ENCODE peak calls at places on chromosomes 6 and 20, in five cellular contexts. W, F, E, S and V are unnamed samples.

GRCh38 chr20:63469019-63469712 is 3.3 kb downstream of the KCNQ2 start:
- DNase-seq in F (no peak), W (no peak), S (no peak), E (no peak), V (no peak)

GRCh38 chr6:151254451-151255081 is 14.8 kb downstream of the AKAP12 start:
- DNase-seq in W (no peak), F (no peak), E (no peak), S (no peak), V (peak; percentile 81)

GRCh38 chr20:38008233-38008944 is 24.9 kb downstream of the TTI1 start:
- DNase-seq in F (no peak), W (no peak), S (no peak), E (no peak), V (no peak)

GRCh38 chr6:15386110-15386755 is 140.4 kb downstream of the JARID2 start:
- DNase-seq in F (no peak), E (no peak), W (no peak), S (no peak), V (no peak)

GRCh38 chr6:23478324-23478723 is 647.7 kb upstream of the NRSN1 start:
- DNase-seq in W (no peak), S (no peak), F (no peak), E (no peak), V (peak; percentile 15)

GRCh38 chr6:44645276-44645675 is 257.8 kb downstream of the CDC5L start:
- DNase-seq in E (no peak), F (no peak), S (no peak), W (no peak), V (no peak)

GRCh38 chr6:32840604-32841246 is 2.2 kb upstream of the TAP2 start:
- DNase-seq in F (no peak), S (no peak), E (no peak), W (no peak), V (no peak)

GRCh38 chr6:1606533-1607235 is 3.0 kb upstream of the FOXC1 start:
- DNase-seq in F (no peak), S (no peak), W (no peak), E (no peak), V (peak; percentile 26)